ENCODE peak calls at places on chromosome 7, in ten cellular contexts. H is fibroblast of gingiva; F is lower leg skin; M is left ventricle myocardium superior; A is activated gamma-delta T cell; P is activated CD8-positive, alpha-beta memory T cell treated with anti-CD3 and anti-CD28 coated beads, Interleukin-2, amount 10 ng/mL, durations not matched to agents 7 days and 5 days; E is NCI-H1105; Q is ELF-1; J is GM12891; B is CD4-positive, alpha-beta T cell. O is an unnamed sample.

GRCh38 chr7:1768835-1769234 is 98.8 kb downstream of the ELFN1 start:
- DNase-seq in H (no peak), P (no peak), A (no peak), Q (no peak), M (no peak), B (no peak), J (no peak), F (no peak), E (no peak), O (no peak)

GRCh38 chr7:156069897-156070296 is 257.6 kb upstream of the SHH start:
- DNase-seq in M (no peak), E (no peak), P (no peak), F (no peak), B (no peak), J (no peak), Q (no peak), H (no peak), A (no peak), O (no peak)

GRCh38 chr7:11170160-11170559 is 196.5 kb downstream of the PHF14 start:
- DNase-seq in A (no peak), H (peak), Q (no peak), M (no peak), F (no peak), E (peak), B (no peak), J (no peak), P (no peak), O (no peak)

GRCh38 chr7:1919539-1920265 is 249.6 kb downstream of the ELFN1 start:
- DNase-seq in A (no peak), F (no peak), M (peak), B (no peak), H (no peak), J (no peak), E (no peak), P (no peak), Q (no peak), O (no peak)

GRCh38 chr7:108103566-108104298 is 26.4 kb downstream of the LAMB4 start:
- DNase-seq in M (no peak), J (no peak), H (peak), P (no peak), Q (no peak), A (no peak), B (no peak), F (peak), E (no peak), O (no peak)

GRCh38 chr7:40915061-40915460 is 780.3 kb downstream of the SUGCT start:
- DNase-seq in Q (no peak), M (no peak), E (no peak), P (no peak), F (no peak), B (no peak), H (no peak), A (no peak), J (no peak), O (no peak)

GRCh38 chr7:50502947-50503346 is 52.8 kb upstream of the FIGNL1 start:
- DNase-seq in F (peak), M (no peak), Q (no peak), J (no peak), H (peak), E (no peak), P (no peak), A (no peak), B (no peak), O (no peak)

GRCh38 chr7:40299097-40299496 is 164.3 kb downstream of the SUGCT start:
- DNase-seq in B (no peak), P (no peak), Q (peak), F (no peak), E (no peak), H (peak), J (no peak), M (no peak), A (no peak), O (no peak)

GRCh38 chr7:94301024-94301588 is 93.6 kb upstream of the COL1A2 start:
- DNase-seq in B (no peak), A (no peak), E (no peak), H (peak), P (no peak), Q (peak), F (peak), M (peak), J (no peak), O (peak)

GRCh38 chr7:27192546-27193334 is 7.2 kb downstream of the HOXA13 start:
- DNase-seq in H (no peak), Q (peak), B (no peak), J (no peak), E (no peak), P (no peak), A (no peak), M (peak), F (peak), O (no peak)

GRCh38 chr7:37822946-37823345 is 25.5 kb upstream of the NME8 start:
- DNase-seq in P (no peak), B (no peak), F (no peak), J (no peak), Q (no peak), H (no peak), E (no peak), M (no peak), A (no peak), O (no peak)

GRCh38 chr7:134992626-134993179 is 6.4 kb downstream of the AGBL3 start:
- DNase-seq in P (peak), Q (no peak), F (no peak), H (no peak), B (no peak), M (no peak), A (no peak), E (no peak), J (peak), O (no peak)

GRCh38 chr7:64951250-64951848 is 39.5 kb downstream of the ZNF117 start:
- DNase-seq in J (no peak), Q (no peak), F (no peak), H (peak), A (no peak), B (no peak), P (no peak), M (no peak), E (peak), O (no peak)

GRCh38 chr7:17084166-17084475 is 202.3 kb upstream of the AGR3 start:
- DNase-seq in E (no peak), H (no peak), Q (no peak), J (no peak), P (no peak), B (no peak), A (no peak), F (no peak), M (no peak), O (no peak)

GRCh38 chr7:25907214-25907613 is 244.8 kb upstream of the NFE2L3 start:
- DNase-seq in P (no peak), M (no peak), F (no peak), H (no peak), A (no peak), Q (no peak), E (no peak), B (no peak), J (no peak), O (no peak)